ENCODE peak calls at places on chromosomes 5 and 9, in seven cellular contexts. One of them, this sample, is unnamed.

GRCh38 chr5:53173083-53173482 is 63.5 kb upstream of the MOCS2 start:
- DNase-seq in NCI-H1048: no peak
- DNase-seq in ovary: no peak
- DNase-seq in T-helper 1 cell: no peak
- DNase-seq in activated CD4-positive, alpha-beta T cell treated with anti-CD3 and anti-CD28 coated beads for 24 hours: no peak
- DNase-seq in hypothalamus: no peak
- DNase-seq in astrocyte: no peak
- DNase-seq in this sample: no peak

GRCh38 chr9:135778421-135778820 is 76.4 kb downstream of the KCNT1 start:
- DNase-seq in astrocyte: no peak
- DNase-seq in T-helper 1 cell: no peak
- DNase-seq in hypothalamus: no peak
- DNase-seq in NCI-H1048: no peak
- DNase-seq in ovary: no peak
- DNase-seq in activated CD4-positive, alpha-beta T cell treated with anti-CD3 and anti-CD28 coated beads for 24 hours: no peak
- DNase-seq in this sample: no peak

GRCh38 chr5:87746341-87746740 is 333.6 kb upstream of the CCNH start:
- DNase-seq in NCI-H1048: no peak
- DNase-seq in ovary: no peak
- DNase-seq in astrocyte: peak; percentile 47
- DNase-seq in activated CD4-positive, alpha-beta T cell treated with anti-CD3 and anti-CD28 coated beads for 24 hours: no peak
- DNase-seq in T-helper 1 cell: no peak
- DNase-seq in hypothalamus: no peak
- DNase-seq in this sample: no peak

GRCh38 chr5:90802695-90803317 is 244.2 kb downstream of the ADGRV1 start:
- DNase-seq in activated CD4-positive, alpha-beta T cell treated with anti-CD3 and anti-CD28 coated beads for 24 hours: no peak
- DNase-seq in ovary: no peak
- DNase-seq in hypothalamus: no peak
- DNase-seq in NCI-H1048: peak; percentile 11
- DNase-seq in T-helper 1 cell: no peak
- DNase-seq in astrocyte: peak; percentile 12
- DNase-seq in this sample: no peak

GRCh38 chr9:18849186-18849724 is 183.8 kb downstream of the SAXO1 start:
- DNase-seq in activated CD4-positive, alpha-beta T cell treated with anti-CD3 and anti-CD28 coated beads for 24 hours: no peak
- DNase-seq in NCI-H1048: no peak
- DNase-seq in T-helper 1 cell: no peak
- DNase-seq in hypothalamus: no peak
- DNase-seq in astrocyte: no peak
- DNase-seq in ovary: no peak
- DNase-seq in this sample: no peak

GRCh38 chr5:145129797-145130196 is 705.3 kb downstream of the PRELID2 start:
- DNase-seq in NCI-H1048: no peak
- DNase-seq in hypothalamus: no peak
- DNase-seq in astrocyte: no peak
- DNase-seq in T-helper 1 cell: no peak
- DNase-seq in ovary: no peak
- DNase-seq in activated CD4-positive, alpha-beta T cell treated with anti-CD3 and anti-CD28 coated beads for 24 hours: no peak
- DNase-seq in this sample: no peak

GRCh38 chr5:95857185-95857945 is 34.8 kb upstream of the GLRX start:
- DNase-seq in astrocyte: no peak
- DNase-seq in ovary: peak; percentile 83
- DNase-seq in hypothalamus: peak; percentile 78
- DNase-seq in T-helper 1 cell: no peak
- DNase-seq in activated CD4-positive, alpha-beta T cell treated with anti-CD3 and anti-CD28 coated beads for 24 hours: no peak
- DNase-seq in NCI-H1048: no peak
- DNase-seq in this sample: peak; percentile 78

GRCh38 chr9:98740226-98740881 is 31.6 kb upstream of the GABBR2 start:
- DNase-seq in activated CD4-positive, alpha-beta T cell treated with anti-CD3 and anti-CD28 coated beads for 24 hours: no peak
- DNase-seq in T-helper 1 cell: no peak
- DNase-seq in astrocyte: no peak
- DNase-seq in ovary: no peak
- DNase-seq in NCI-H1048: no peak
- DNase-seq in hypothalamus: no peak
- DNase-seq in this sample: no peak

GRCh38 chr9:137881591-137882505 is 4.3 kb downstream of the CACNA1B start:
- DNase-seq in activated CD4-positive, alpha-beta T cell treated with anti-CD3 and anti-CD28 coated beads for 24 hours: no peak
- DNase-seq in NCI-H1048: no peak
- DNase-seq in astrocyte: no peak
- DNase-seq in T-helper 1 cell: no peak
- DNase-seq in hypothalamus: no peak
- DNase-seq in ovary: no peak
- DNase-seq in this sample: no peak

GRCh38 chr5:14581891-14582796 is 552 bp downstream of the OTULINL start:
- DNase-seq in NCI-H1048: peak; percentile 22
- DNase-seq in astrocyte: no peak
- DNase-seq in hypothalamus: no peak
- DNase-seq in activated CD4-positive, alpha-beta T cell treated with anti-CD3 and anti-CD28 coated beads for 24 hours: peak; percentile 61
- DNase-seq in ovary: peak; percentile 58
- DNase-seq in T-helper 1 cell: peak; percentile 75
- DNase-seq in this sample: peak; percentile 58